ENCODE peak calls at places on chromosome 20, in five cellular contexts. B, V, Q, J and U are unnamed samples.
A peak's percentile ranks its signal among the peaks of the same experiment; 100 is the strongest.

GRCh38 chr20:44908987-44909871 is 631 bp upstream of the PABPC1L start:
- DNase-seq in B (no peak), V (no peak), Q (no peak), J (no peak), U (no peak)

GRCh38 chr20:41177636-41178035 is 40.3 kb downstream of the PLCG1 start:
- DNase-seq in B (peak; percentile 49), V (peak; percentile 38), Q (peak; percentile 78), J (peak; percentile 87), U (peak; percentile 93)

GRCh38 chr20:49424536-49424935 is 57.9 kb downstream of the KCNB1 start:
- DNase-seq in B (no peak), V (no peak), Q (no peak), J (no peak), U (no peak)

GRCh38 chr20:30168025-30168799 is 1089.3 kb upstream of the DEFB115 start:
- DNase-seq in B (no peak), V (no peak), Q (no peak), J (no peak), U (no peak)

GRCh38 chr20:21513881-21514540 is at the start of gene NKX2-2:
- DNase-seq in B (no peak), V (no peak), Q (no peak), J (no peak), U (no peak)

GRCh38 chr20:37803476-37804307 is 99.2 kb upstream of the VSTM2L start:
- DNase-seq in B (no peak), V (no peak), Q (no peak), J (no peak), U (no peak)

GRCh38 chr20:20897922-20898321 is 185.5 kb upstream of the RALGAPA2 start:
- DNase-seq in B (no peak), V (no peak), Q (no peak), J (no peak), U (no peak)

GRCh38 chr20:37990571-37991151 is 42.6 kb downstream of the TTI1 start:
- DNase-seq in B (no peak), V (no peak), Q (peak; percentile 58), J (peak; percentile 78), U (peak; percentile 56)

GRCh38 chr20:9179193-9179802 is 110.4 kb downstream of the PLCB4 start:
- DNase-seq in B (no peak), V (no peak), Q (peak; percentile 43), J (peak; percentile 50), U (no peak)

GRCh38 chr20:35458388-35458787 is 3.0 kb downstream of the CEP250 start:
- DNase-seq in B (no peak), V (no peak), Q (no peak), J (no peak), U (no peak)

GRCh38 chr20:35606127-35606526 is 9.5 kb upstream of the SPAG4 start:
- DNase-seq in B (no peak), V (no peak), Q (no peak), J (no peak), U (no peak)

GRCh38 chr20:16203091-16203490 is 370.2 kb downstream of the KIF16B start:
- DNase-seq in B (no peak), V (no peak), Q (no peak), J (no peak), U (no peak)

GRCh38 chr20:37318046-37318445 is 27.9 kb upstream of the SRC start:
- DNase-seq in B (no peak), V (no peak), Q (no peak), J (no peak), U (no peak)

GRCh38 chr20:43545837-43546578 is 12.8 kb upstream of the SGK2 start:
- DNase-seq in B (no peak), V (no peak), Q (no peak), J (no peak), U (no peak)

GRCh38 chr20:45292343-45292742 is 14.3 kb upstream of the RBPJL start:
- DNase-seq in B (no peak), V (no peak), Q (no peak), J (no peak), U (no peak)

GRCh38 chr20:24938498-24938897 is 10.6 kb upstream of the CST7 start:
- DNase-seq in B (no peak), V (no peak), Q (no peak), J (no peak), U (no peak)

GRCh38 chr20:43744121-43744520 is 17.3 kb upstream of the GTSF1L start:
- DNase-seq in B (no peak), V (no peak), Q (no peak), J (peak; percentile 72), U (peak; percentile 34)

GRCh38 chr20:9515761-9516657 is 1.6 kb downstream of the LAMP5 start:
- DNase-seq in B (peak; percentile 51), V (no peak), Q (no peak), J (no peak), U (peak; percentile 14)

GRCh38 chr20:21147593-21147992 is 21.7 kb downstream of the KIZ start:
- DNase-seq in B (no peak), V (no peak), Q (no peak), J (peak; percentile 32), U (no peak)

GRCh38 chr20:24134284-24134683 is 145.7 kb upstream of the GGTLC1 start:
- DNase-seq in B (no peak), V (no peak), Q (peak; percentile 18), J (no peak), U (peak; percentile 25)

GRCh38 chr20:53793783-53794383 is 200.2 kb upstream of the ZNF217 start:
- DNase-seq in B (no peak), V (no peak), Q (no peak), J (no peak), U (peak; percentile 33)

GRCh38 chr20:48776306-48776705 is 51.5 kb downstream of the PREX1 start:
- DNase-seq in B (peak; percentile 80), V (no peak), Q (peak; percentile 93), J (peak; percentile 43), U (peak; percentile 68)

GRCh38 chr20:667351-668034 is 8.1 kb downstream of the SCRT2 start:
- DNase-seq in B (no peak), V (no peak), Q (peak; percentile 58), J (peak; percentile 34), U (peak; percentile 51)

GRCh38 chr20:1827974-1828785 is 67.0 kb upstream of the SIRPA start:
- DNase-seq in B (no peak), V (no peak), Q (no peak), J (no peak), U (peak; percentile 32)

GRCh38 chr20:38926934-38927616 is 858 bp downstream of the FAM83D start:
- DNase-seq in B (peak; percentile 5), V (no peak), Q (peak; percentile 17), J (peak; percentile 36), U (peak; percentile 60)

GRCh38 chr20:13868331-13868730 is 83.5 kb downstream of the NDUFAF5 start:
- DNase-seq in B (no peak), V (no peak), Q (peak; percentile 3), J (peak; percentile 18), U (peak; percentile 19)

DNA sequence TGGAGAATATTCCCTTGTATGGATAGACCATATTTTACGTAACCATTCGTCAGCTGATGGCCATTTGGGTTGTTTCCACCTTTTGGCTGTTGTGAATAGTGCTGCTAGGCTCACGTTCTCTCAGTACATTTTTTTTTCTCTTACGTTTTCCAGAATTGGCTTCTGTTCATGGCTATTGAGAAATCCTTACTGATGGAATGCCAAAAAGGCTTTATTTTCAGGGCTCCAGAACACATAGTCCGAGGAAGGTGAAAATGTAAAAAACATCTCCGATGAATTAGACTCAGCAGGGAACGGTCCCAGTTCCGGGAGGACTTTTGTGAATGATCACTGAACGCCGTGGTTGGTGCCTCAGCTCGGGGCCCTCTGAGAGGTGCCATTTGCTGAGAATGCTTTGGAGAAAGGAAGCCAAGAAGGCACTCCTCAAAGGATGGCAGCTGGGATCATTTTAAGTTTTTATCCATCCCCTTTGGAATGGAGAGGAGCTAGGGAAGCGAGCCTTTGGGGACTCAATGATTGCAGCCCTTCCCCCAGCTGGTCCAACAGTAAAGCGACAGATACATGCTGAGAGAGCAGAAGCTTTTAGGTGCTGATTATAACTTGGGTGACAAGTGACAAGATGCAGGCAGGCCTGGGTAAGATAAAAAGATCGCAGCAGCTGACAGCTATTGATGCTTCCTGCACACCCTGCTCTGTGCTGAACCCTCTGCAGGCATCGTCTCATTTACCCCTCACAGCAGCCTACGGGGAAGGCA is 133.3 kb upstream of the KCNG1 start:
- DNase-seq in B (peak; percentile 55), V (peak; percentile 63), Q (peak; percentile 77), J (peak; percentile 57), U (peak; percentile 86)
- H3K4me3 ChIP-seq in B (no peak overlapping the region), V (no peak overlapping the region), Q (no peak overlapping the region), J (no peak overlapping the region), U (no peak overlapping the region)

GRCh38 chr20:31485450-31486339 is 10.6 kb downstream of the REM1 start:
- DNase-seq in B (no peak), V (peak; percentile 81), Q (peak; percentile 60), J (peak; percentile 8), U (peak; percentile 54)
- H3K4me3 ChIP-seq in B (no peak overlapping the region), V (no peak overlapping the region), Q (peak overlapping the region; percentile 50), J (no peak overlapping the region), U (peak overlapping the region; percentile 25)

DNA sequence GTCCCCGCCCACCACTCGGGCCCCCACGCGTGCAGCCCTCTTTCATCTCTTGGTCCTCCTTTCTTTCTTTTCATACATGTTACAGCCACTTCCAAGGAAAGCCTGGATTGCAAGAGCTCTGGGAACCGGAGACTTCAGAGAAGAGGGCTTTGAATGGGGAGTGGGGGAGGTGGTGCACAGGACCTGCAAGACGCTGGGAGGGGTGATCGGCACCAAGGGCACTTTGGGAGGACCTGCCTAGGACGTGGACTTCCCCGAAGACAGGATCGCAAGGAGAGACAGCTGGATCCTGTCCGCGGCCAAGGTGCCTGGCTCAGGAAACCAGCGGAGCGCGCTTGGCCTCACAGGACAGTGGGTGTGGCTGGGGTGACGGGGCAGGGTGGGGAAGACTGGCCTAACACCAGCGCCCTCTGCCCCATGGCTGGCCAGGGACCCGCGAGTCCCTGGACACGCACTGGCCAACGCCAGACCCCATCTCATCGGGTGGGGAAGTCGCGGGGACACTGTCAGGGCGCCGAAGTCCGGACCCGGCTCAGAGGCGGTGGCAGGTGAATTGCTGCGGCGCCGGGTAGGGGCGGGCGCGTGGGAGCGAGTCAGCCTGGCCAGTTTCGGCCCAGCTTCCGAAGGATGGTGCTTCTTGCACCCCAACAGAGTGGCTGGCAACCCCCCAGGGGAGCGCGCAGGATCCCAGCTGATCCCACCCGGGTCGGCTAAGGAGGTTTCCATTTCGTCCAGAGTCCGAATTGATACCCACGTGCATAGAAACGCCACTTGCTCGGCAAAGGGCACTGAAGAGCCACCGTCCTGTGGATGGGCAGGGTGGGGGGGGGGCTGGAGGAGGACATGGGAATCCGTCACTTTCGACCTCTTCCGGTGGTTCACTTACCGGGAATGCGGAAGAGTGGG is 714 bp upstream of the THBD start:
- DNase-seq in B (no peak), V (peak; percentile 47), Q (peak; percentile 51), J (no peak), U (no peak)
- H3K4me3 ChIP-seq in B (peak overlapping the region; percentile 45), V (peak overlapping the region; percentile 36), Q (peak overlapping the region; percentile 61), J (peak overlapping the region; percentile 31), U (peak overlapping the region; percentile 69)

DNA sequence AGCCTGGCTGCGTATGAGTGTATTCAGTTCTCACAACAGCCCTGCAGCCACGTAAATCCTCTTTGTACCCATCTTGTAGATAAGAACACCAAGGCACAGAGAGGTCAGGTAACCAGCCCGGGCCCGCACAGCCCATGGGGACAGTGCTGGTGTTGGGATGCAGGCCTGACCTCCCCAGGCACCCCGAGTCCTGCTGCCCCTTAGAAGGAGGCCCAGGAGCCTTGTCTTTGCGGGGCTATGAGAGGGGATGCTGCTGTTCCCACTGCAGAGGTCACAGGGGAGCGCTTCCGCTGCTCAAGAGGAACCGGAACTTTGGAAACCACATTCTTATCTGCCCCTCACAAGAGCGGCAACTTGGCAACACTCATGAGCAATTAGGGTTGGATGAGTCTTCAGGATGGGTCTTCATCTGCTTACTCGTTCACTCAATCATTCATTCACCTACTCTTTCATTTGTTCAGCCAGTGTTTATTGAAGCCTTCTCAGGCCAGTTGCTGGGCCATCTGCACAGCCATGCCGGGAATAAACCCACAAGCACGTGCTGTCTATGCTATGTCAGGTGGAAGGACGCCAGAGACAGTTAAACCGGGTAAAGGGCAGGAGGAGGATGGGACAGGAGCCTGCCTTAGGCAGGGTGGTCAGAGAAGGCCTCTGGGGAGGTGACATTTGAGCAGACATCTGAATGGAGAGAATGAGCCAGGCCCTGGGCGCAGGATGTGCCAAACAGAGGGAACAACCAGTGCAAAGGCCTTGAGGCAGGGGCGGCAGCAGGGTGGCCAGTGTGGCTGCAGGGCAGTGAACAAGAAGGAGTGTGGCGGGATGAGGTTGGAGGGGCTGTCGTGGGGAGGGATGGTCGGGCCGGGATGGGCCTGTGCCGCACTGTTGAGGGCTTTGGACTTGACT is 60.8 kb downstream of the RBM38 start:
- DNase-seq in B (no peak), V (no peak), Q (no peak), J (no peak), U (no peak)
- H3K4me3 ChIP-seq in B (no peak overlapping the region), V (no peak overlapping the region), Q (no peak overlapping the region), J (no peak overlapping the region), U (no peak overlapping the region)